ENCODE peak calls at places on chromosomes 4 and X, in six cellular contexts. V is nephron progenitor cell, T is ovary, G is hepatocyte, H is HCT116, C is BJ. P is an unnamed sample.

GRCh38 chr4:174835536-174835935 is 6.5 kb upstream of the GLRA3 start:
- DNase-seq in V (no peak), T (no peak), G (no peak), H (no peak), C (no peak), P (no peak)

GRCh38 chr4:141501931-141502330 is 134.5 kb upstream of the IL15 start:
- DNase-seq in V (no peak), T (no peak), G (no peak), H (no peak), C (no peak), P (peak; percentile 23)

GRCh38 chr4:28600958-28601357 is 1740.3 kb downstream of the STIM2 start:
- DNase-seq in V (no peak), T (no peak), G (no peak), H (no peak), C (no peak), P (no peak)

GRCh38 chr4:78776031-78776728 is at the start of gene BMP2K:
- DNase-seq in V (peak; percentile 89), T (peak; percentile 78), G (peak; percentile 93), H (peak; percentile 27), C (no peak), P (peak; percentile 80)

GRCh38 chr4:8130346-8131066 is 28.1 kb downstream of the ABLIM2 start:
- DNase-seq in V (no peak), T (no peak), G (no peak), H (no peak), C (no peak), P (no peak)

GRCh38 chr4:107862658-107863057 is 37.9 kb downstream of the SGMS2 start:
- DNase-seq in V (no peak), T (no peak), G (peak; percentile 71), H (peak; percentile 82), C (no peak), P (peak; percentile 85)

GRCh38 chr4:159278399-159278798 is 175.5 kb downstream of the RAPGEF2 start:
- DNase-seq in V (no peak), T (no peak), G (no peak), H (no peak), C (no peak), P (no peak)

GRCh38 chr4:153419673-153420278 is 46.4 kb upstream of the TMEM131L start:
- DNase-seq in V (no peak), T (no peak), G (no peak), H (no peak), C (no peak), P (no peak)

GRCh38 chrX:24396930-24397277 is 36.5 kb downstream of the SUPT20HL1 start:
- DNase-seq in V (no peak), T (no peak), G (no peak), H (no peak), C (no peak), P (no peak)

GRCh38 chrX:71619193-71619592 is 882 bp upstream of the CXCR3 start:
- DNase-seq in V (no peak), T (no peak), G (no peak), H (no peak), C (no peak), P (no peak)

GRCh38 chrX:18422886-18423285 is 2.5 kb upstream of the CDKL5 start:
- DNase-seq in V (no peak), T (no peak), G (no peak), H (no peak), C (no peak), P (no peak)

GRCh38 chrX:53056292-53056691 is 7.7 kb downstream of the GPR173 start:
- DNase-seq in V (no peak), T (no peak), G (no peak), H (no peak), C (no peak), P (no peak)

GRCh38 chrX:153880440-153880815 is 5.5 kb downstream of the L1CAM start:
- DNase-seq in V (no peak), T (no peak), G (no peak), H (no peak), C (no peak), P (no peak)

GRCh38 chrX:31138124-31138523 is 66.3 kb upstream of the FTHL17 start:
- DNase-seq in V (no peak), T (no peak), G (no peak), H (no peak), C (no peak), P (no peak)

GRCh38 chr4:171203425-171203824 is 609.8 kb upstream of the GALNTL6 start:
- DNase-seq in V (no peak), T (no peak), G (no peak), H (no peak), C (peak; percentile 3), P (no peak)

GRCh38 chr4:36322921-36323354 is 41.5 kb downstream of the DTHD1 start:
- DNase-seq in V (no peak), T (no peak), G (no peak), H (no peak), C (no peak), P (no peak)

GRCh38 chrX:43328358-43328946 is 327.6 kb upstream of the MAOA start:
- DNase-seq in V (no peak), T (no peak), G (peak; percentile 8), H (no peak), C (no peak), P (no peak)

GRCh38 chrX:35741142-35741541 is 57.0 kb upstream of the MAGEB16 start:
- DNase-seq in V (no peak), T (no peak), G (no peak), H (no peak), C (no peak), P (no peak)

GRCh38 chr4:145720656-145721055 is 40.7 kb downstream of the C4orf51 start:
- DNase-seq in V (no peak), T (no peak), G (no peak), H (no peak), C (no peak), P (no peak)

GRCh38 chr4:127698789-127699200 is 31.4 kb upstream of the SLC25A31 start:
- DNase-seq in V (no peak), T (no peak), G (no peak), H (peak; percentile 81), C (peak; percentile 20), P (no peak)

GRCh38 chr4:40843696-40844095 is 93.9 kb downstream of the NSUN7 start:
- DNase-seq in V (no peak), T (no peak), G (no peak), H (no peak), C (no peak), P (no peak)

GRCh38 chr4:184306949-184307348 is 89.3 kb upstream of the ENPP6 start:
- DNase-seq in V (no peak), T (no peak), G (no peak), H (no peak), C (no peak), P (no peak)

GRCh38 chr4:159206427-159206871 is 103.6 kb downstream of the RAPGEF2 start:
- DNase-seq in V (no peak), T (no peak), G (no peak), H (no peak), C (no peak), P (peak; percentile 73)

GRCh38 chr4:67393699-67394281 is 151.5 kb downstream of the CENPC start:
- DNase-seq in V (peak; percentile 13), T (no peak), G (peak; percentile 64), H (peak; percentile 29), C (no peak), P (peak; percentile 44)

GRCh38 chr4:17335371-17335770 is 176.5 kb downstream of the QDPR start:
- DNase-seq in V (no peak), T (no peak), G (no peak), H (no peak), C (no peak), P (no peak)

GRCh38 chrX:120731386-120731785 is 101.5 kb upstream of the C1GALT1C1 start:
- DNase-seq in V (no peak), T (no peak), G (no peak), H (no peak), C (no peak), P (no peak)

GRCh38 chr4:174427562-174428140 is 94.6 kb downstream of the HPGD start:
- DNase-seq in V (no peak), T (no peak), G (no peak), H (no peak), C (no peak), P (no peak)

GRCh38 chr4:101355246-101355645 is 7.9 kb upstream of the PPP3CA start:
- DNase-seq in V (no peak), T (no peak), G (no peak), H (no peak), C (no peak), P (no peak)

GRCh38 chrX:76821276-76821675 is 393.8 kb downstream of the MAGEE1 start:
- DNase-seq in V (no peak), T (no peak), G (no peak), H (no peak), C (no peak), P (no peak)

GRCh38 chrX:33336783-33337182 is 125.4 kb upstream of the DMD start:
- DNase-seq in V (peak; percentile 10), T (peak; percentile 27), G (peak; percentile 58), H (no peak), C (no peak), P (peak; percentile 38)

DNA sequence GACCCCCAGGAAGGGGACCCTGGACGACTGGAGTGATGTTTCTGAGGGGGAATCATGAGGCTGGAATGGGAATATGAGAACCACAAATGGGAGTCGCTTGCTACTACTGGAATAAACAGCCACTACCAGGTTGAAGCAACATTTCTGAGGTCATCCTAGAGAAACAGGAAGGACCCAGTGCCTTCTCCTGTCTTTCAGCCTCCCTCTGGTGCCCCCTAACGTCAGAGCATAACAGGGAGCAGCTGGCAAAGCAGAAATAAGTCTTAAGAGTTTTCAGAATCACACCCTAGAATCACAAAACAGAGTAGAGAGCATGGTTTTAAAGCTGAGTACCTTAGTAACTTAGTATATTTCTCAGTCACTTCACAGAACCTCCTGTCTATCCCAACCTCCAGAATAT is 347.8 kb upstream of the PITX2 start:
- DNase-seq in V (peak; percentile 65), T (no peak), G (peak; percentile 70), H (peak; percentile 65), C (no peak), P (peak; percentile 6)
- TF ChIP-seq CTCF in V (peak; percentile 63), T (no peak), G (peak; percentile 49), H (peak; percentile 42), C (peak; percentile 69), P (peak; percentile 30)

GRCh38 chr4:182201871-182202270 is 41.3 kb upstream of the TENM3 start:
- DNase-seq in V (no peak), T (no peak), G (no peak), H (no peak), C (no peak), P (no peak)
- TF ChIP-seq CTCF in V (no peak), T (no peak), G (no peak), H (no peak), C (no peak), P (no peak)

GRCh38 chrX:8323356-8323755 is 141.3 kb upstream of the VCX3B start:
- DNase-seq in V (no peak), T (no peak), G (no peak), H (no peak), C (no peak), P (no peak)
- TF ChIP-seq CTCF in V (no peak), T (no peak), G (no peak), H (no peak), C (no peak), P (no peak)

GRCh38 chrX:51894697-51895336 is 1.4 kb downstream of the MAGED1 start:
- DNase-seq in V (peak; percentile 20), T (peak; percentile 27), G (peak; percentile 18), H (no peak), C (no peak), P (peak; percentile 25)
- TF ChIP-seq CTCF in V (no peak), T (no peak), G (no peak), H (no peak), C (peak; percentile 11), P (no peak)

P was measured in endothelial cell of umbilical vein.